ENCODE peak calls at places on chromosomes 2 and 18, in seven cellular contexts. J is choroid plexus epithelial cell, H is transverse colon, N is fibroblast of villous mesenchyme, B is spleen, Z is DND-41, X is upper lobe of right lung. R is an unnamed sample.

GRCh38 chr2:24919100-24919976 is 699 bp downstream of the ADCY3 start:
- DNase-seq in X (no peak), B (peak; percentile 76), H (peak; percentile 66), Z (peak; percentile 60), N (peak; percentile 53), J (no peak), R (peak; percentile 68)

GRCh38 chr2:100178864-100179263 is 36.5 kb upstream of the AFF3 start:
- DNase-seq in N (no peak), X (no peak), B (no peak), Z (no peak), J (no peak), H (no peak), R (no peak)

GRCh38 chr2:17148298-17149228 is 369.7 kb downstream of the RAD51AP2 start:
- DNase-seq in B (no peak), Z (no peak), X (no peak), N (peak; percentile 56), J (peak; percentile 55), H (no peak), R (peak; percentile 12)

GRCh38 chr2:216839626-216840132 is 20.2 kb downstream of the TNP1 start:
- DNase-seq in N (no peak), H (no peak), X (no peak), B (no peak), J (no peak), Z (no peak), R (no peak)

GRCh38 chr2:49940616-49941015 is 786.3 kb upstream of the FSHR start:
- DNase-seq in J (no peak), Z (no peak), X (no peak), B (no peak), H (no peak), N (no peak), R (peak; percentile 3)

GRCh38 chr2:182186132-182186735 is 200.6 kb downstream of the PPP1R1C start:
- DNase-seq in J (peak; percentile 59), N (peak; percentile 53), Z (no peak), B (no peak), X (no peak), H (no peak), R (peak; percentile 28)

GRCh38 chr2:101249826-101250225 is 2.9 kb upstream of the CNOT11 start:
- DNase-seq in J (no peak), N (no peak), H (no peak), B (no peak), X (no peak), Z (no peak), R (no peak)

GRCh38 chr18:6616981-6617380 is 112.5 kb upstream of the ARHGAP28 start:
- DNase-seq in N (no peak), H (no peak), Z (no peak), X (no peak), B (no peak), J (peak; percentile 52), R (no peak)

GRCh38 chr2:71801969-71802368 is 345.7 kb downstream of the CYP26B1 start:
- DNase-seq in J (peak; percentile 77), N (peak; percentile 53), X (no peak), Z (no peak), H (peak; percentile 30), B (no peak), R (peak; percentile 7)

GRCh38 chr2:10982931-10983701 is 71.4 kb downstream of the KCNF1 start:
- DNase-seq in B (peak; percentile 64), X (peak; percentile 70), N (no peak), J (no peak), Z (no peak), H (peak; percentile 25), R (no peak)

GRCh38 chr2:148447877-148448276 is 196.7 kb upstream of the EPC2 start:
- DNase-seq in X (no peak), Z (no peak), J (no peak), B (no peak), N (no peak), H (no peak), R (no peak)

GRCh38 chr2:202610367-202610766 is 24.4 kb upstream of the FAM117B start:
- DNase-seq in J (no peak), N (no peak), H (no peak), X (no peak), Z (no peak), B (no peak), R (no peak)

GRCh38 chr2:19815746-19816145 is 86.0 kb downstream of the TTC32 start:
- DNase-seq in B (no peak), H (no peak), N (peak; percentile 34), J (no peak), Z (no peak), X (no peak), R (no peak)

GRCh38 chr2:11387100-11387390 is 42.6 kb upstream of the ROCK2 start:
- DNase-seq in Z (no peak), X (no peak), N (peak; percentile 95), H (peak; percentile 59), J (no peak), B (no peak), R (no peak)

GRCh38 chr2:62118160-62118559 is 77.8 kb upstream of the B3GNT2 start:
- DNase-seq in H (no peak), X (no peak), J (no peak), N (no peak), B (no peak), Z (no peak), R (no peak)

GRCh38 chr18:35971661-35972196 is 750 bp upstream of the RMP24 start:
- DNase-seq in X (no peak), B (no peak), H (peak; percentile 14), N (no peak), Z (no peak), J (no peak), R (no peak)

GRCh38 chr2:26887142-26887541 is 39.2 kb downstream of the DPYSL5 start:
- DNase-seq in B (peak; percentile 79), J (no peak), Z (no peak), X (no peak), H (no peak), N (no peak), R (peak; percentile 13)

GRCh38 chr2:180890781-180891180 is 89.6 kb upstream of the UBE2E3 start:
- DNase-seq in Z (no peak), H (no peak), J (peak; percentile 14), X (no peak), N (peak; percentile 11), B (no peak), R (no peak)

GRCh38 chr2:72913531-72914225 is 3.6 kb upstream of the EMX1 start:
- DNase-seq in N (no peak), Z (no peak), J (no peak), X (no peak), H (no peak), B (no peak), R (no peak)

GRCh38 chr2:41896186-41896846 is 151.5 kb upstream of the PKDCC start:
- DNase-seq in J (no peak), H (peak; percentile 20), B (no peak), Z (peak; percentile 50), N (peak; percentile 91), X (no peak), R (peak; percentile 91)

GRCh38 chr2:3539836-3540235 is 18.3 kb downstream of the RNASEH1 start:
- DNase-seq in X (no peak), B (no peak), Z (no peak), N (no peak), J (no peak), H (no peak), R (no peak)

GRCh38 chr2:196587739-196588138 is 51.8 kb upstream of the CCDC150 start:
- DNase-seq in N (no peak), H (no peak), Z (no peak), X (no peak), J (no peak), B (no peak), R (no peak)

GRCh38 chr2:196587061-196587460 is 52.5 kb upstream of the CCDC150 start:
- DNase-seq in J (no peak), B (no peak), H (no peak), N (no peak), Z (no peak), X (no peak), R (no peak)

GRCh38 chr2:196584903-196585302 is 54.6 kb upstream of the CCDC150 start:
- DNase-seq in J (no peak), X (no peak), B (no peak), H (no peak), N (no peak), Z (no peak), R (no peak)

GRCh38 chr2:196589429-196589828 is 50.1 kb upstream of the CCDC150 start:
- DNase-seq in J (no peak), H (no peak), X (no peak), N (no peak), Z (no peak), B (no peak), R (no peak)

GRCh38 chr2:196586511-196586991 is 53.0 kb upstream of the CCDC150 start:
- DNase-seq in N (peak; percentile 59), H (no peak), B (no peak), Z (no peak), J (peak; percentile 89), X (no peak), R (no peak)
- TF ChIP-seq CTCF in N (no peak), H (no peak), B (no peak), Z (no peak), J (no peak), X (no peak), R (no peak)

GRCh38 chr2:238286987-238287386 is 1.4 kb downstream of the PER2 start:
- DNase-seq in X (no peak), B (peak; percentile 64), J (no peak), H (no peak), Z (no peak), N (peak; percentile 6), R (no peak)
- H3K4me3 ChIP-seq in X (peak overlapping the region; percentile 83), B (peak overlapping the region; percentile 81), J (peak overlapping the region; percentile 80), H (peak overlapping the region; percentile 80), Z (no peak overlapping the region), N (peak overlapping the region; percentile 74), R (peak overlapping the region; percentile 95)

DNA sequence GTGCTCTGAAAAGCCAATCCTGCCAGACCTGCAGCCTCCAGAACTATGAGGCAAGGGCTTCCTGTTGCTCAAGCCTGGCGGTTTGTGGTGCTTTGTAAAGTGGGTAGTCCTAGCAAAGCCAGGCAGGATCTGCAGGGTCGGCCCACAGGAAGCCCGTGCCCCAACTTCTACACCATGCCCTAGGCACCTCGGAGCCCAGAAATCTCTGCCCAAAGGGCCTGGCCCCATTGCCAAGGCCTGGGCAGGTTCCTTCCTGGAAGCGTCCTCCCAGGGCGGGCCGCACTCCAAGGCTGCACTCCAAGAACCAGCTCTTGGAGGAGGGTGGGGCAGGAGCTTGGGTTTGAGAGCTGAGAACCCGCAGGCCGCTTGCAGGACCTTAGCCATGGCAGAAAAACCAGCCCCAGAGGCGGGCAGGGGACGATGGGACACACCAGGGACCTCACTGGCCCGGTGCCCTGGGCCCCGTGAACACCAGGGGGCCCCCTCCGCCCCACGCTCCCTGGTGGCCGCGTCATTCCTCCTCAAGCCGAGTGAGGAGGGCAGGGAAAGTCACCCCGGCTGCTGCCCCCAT is 37.2 kb upstream of the ID2 start:
- DNase-seq in X (peak; percentile 73), B (peak; percentile 86), Z (peak; percentile 30), J (peak; percentile 28), N (no peak), H (no peak), R (no peak)
- TF ChIP-seq CTCF in X (peak; percentile 50), B (no peak), Z (peak; percentile 41), J (no peak), N (peak; percentile 35), H (no peak), R (peak; percentile 13)

DNA sequence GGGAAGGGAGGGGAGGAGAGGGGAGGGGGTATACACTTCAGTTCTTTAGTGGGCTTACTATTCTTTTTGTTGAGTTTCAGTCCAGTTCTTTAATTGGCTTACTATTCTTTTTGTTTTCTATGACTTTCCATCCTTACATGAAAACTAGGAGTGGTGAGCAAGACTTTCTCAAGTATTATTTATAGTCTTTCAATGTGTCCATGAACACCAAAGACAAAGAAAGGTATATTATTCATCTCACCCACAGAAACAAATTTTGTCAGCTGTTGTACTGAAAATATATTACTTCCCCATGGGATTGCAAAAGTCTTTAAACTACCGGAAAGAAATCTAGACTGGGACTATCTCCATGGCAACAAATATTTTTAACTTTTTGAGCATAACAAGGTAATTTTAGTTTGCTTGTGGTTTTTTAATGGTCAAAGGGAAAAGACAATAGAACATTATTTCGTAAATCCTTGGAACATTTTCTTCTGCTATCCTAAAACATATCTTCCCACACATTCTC is 17.6 kb downstream of the ADAM17 start:
- DNase-seq in H (no peak), N (peak; percentile 92), Z (no peak), B (no peak), J (peak; percentile 94), X (no peak), R (peak; percentile 15)
- H3K4me3 ChIP-seq in H (no peak overlapping the region), N (no peak overlapping the region), Z (no peak overlapping the region), B (no peak overlapping the region), J (no peak overlapping the region), X (no peak overlapping the region), R (no peak overlapping the region)

R was measured in GM12865.